ENCODE peak calls at places on chromosomes 7 and 10, in nine cellular contexts. X is ascending aorta, A is stomach, P is colonic mucosa, T is heart right ventricle, O is MM.1S, F is tibial nerve, Y is OCI-LY7, R is A549. Q is an unnamed sample.

GRCh38 chr10:12617205-12618175 is 268.1 kb downstream of the CAMK1D start:
- DNase-seq in X (no peak), A (no peak), P (peak; percentile 56), T (no peak), O (no peak), F (no peak), Y (no peak), R (no peak), Q (no peak)

GRCh38 chr7:4268040-4268965 is 413.8 kb upstream of the FOXK1 start:
- DNase-seq in X (peak; percentile 39), A (no peak), P (peak; percentile 9), T (no peak), O (no peak), F (no peak), Y (no peak), R (no peak), Q (no peak)

GRCh38 chr7:80699030-80699638 is 60.7 kb downstream of the CD36 start:
- DNase-seq in X (no peak), A (no peak), P (no peak), T (no peak), O (peak; percentile 55), F (no peak), Y (peak; percentile 41), R (peak; percentile 17), Q (no peak)

GRCh38 chr7:150668472-150668911 is 17.0 kb upstream of the GIMAP2 start:
- DNase-seq in X (no peak), A (no peak), P (no peak), T (no peak), O (peak; percentile 51), F (no peak), Y (no peak), R (no peak), Q (no peak)

GRCh38 chr10:35423505-35424306 is 87.4 kb downstream of the CCNY start:
- DNase-seq in X (no peak), A (no peak), P (no peak), T (no peak), O (no peak), F (no peak), Y (no peak), R (no peak), Q (no peak)

GRCh38 chr7:111172573-111172972 is 81.6 kb downstream of the LRRN3 start:
- DNase-seq in X (no peak), A (no peak), P (no peak), T (no peak), O (no peak), F (no peak), Y (no peak), R (no peak), Q (no peak)

GRCh38 chr10:17561131-17561530 is 56.0 kb downstream of the HACD1 start:
- DNase-seq in X (no peak), A (no peak), P (no peak), T (no peak), O (no peak), F (no peak), Y (no peak), R (no peak), Q (no peak)

GRCh38 chr10:116637830-116638229 is 17.1 kb downstream of the PNLIPRP2 start:
- DNase-seq in X (no peak), A (no peak), P (no peak), T (no peak), O (peak; percentile 44), F (no peak), Y (no peak), R (no peak), Q (no peak)

GRCh38 chr7:36045275-36045674 is 107.8 kb upstream of the EEPD1 start:
- DNase-seq in X (no peak), A (no peak), P (no peak), T (no peak), O (no peak), F (no peak), Y (no peak), R (no peak), Q (no peak)

GRCh38 chr7:42456267-42456666 is 219.3 kb upstream of the GLI3 start:
- DNase-seq in X (no peak), A (no peak), P (no peak), T (no peak), O (no peak), F (no peak), Y (no peak), R (no peak), Q (no peak)

GRCh38 chr10:70737250-70737649 is 47.9 kb downstream of the TBATA start:
- DNase-seq in X (no peak), A (no peak), P (no peak), T (no peak), O (no peak), F (no peak), Y (no peak), R (no peak), Q (peak; percentile 77)

GRCh38 chr10:49037187-49037586 is 78.1 kb downstream of the VSTM4 start:
- DNase-seq in X (no peak), A (no peak), P (no peak), T (no peak), O (no peak), F (no peak), Y (no peak), R (no peak), Q (no peak)

GRCh38 chr7:142885311-142886230 is at the start of gene TRPV6:
- DNase-seq in X (peak; percentile 60), A (peak; percentile 88), P (peak; percentile 35), T (no peak), O (no peak), F (no peak), Y (no peak), R (no peak), Q (no peak)

DNA sequence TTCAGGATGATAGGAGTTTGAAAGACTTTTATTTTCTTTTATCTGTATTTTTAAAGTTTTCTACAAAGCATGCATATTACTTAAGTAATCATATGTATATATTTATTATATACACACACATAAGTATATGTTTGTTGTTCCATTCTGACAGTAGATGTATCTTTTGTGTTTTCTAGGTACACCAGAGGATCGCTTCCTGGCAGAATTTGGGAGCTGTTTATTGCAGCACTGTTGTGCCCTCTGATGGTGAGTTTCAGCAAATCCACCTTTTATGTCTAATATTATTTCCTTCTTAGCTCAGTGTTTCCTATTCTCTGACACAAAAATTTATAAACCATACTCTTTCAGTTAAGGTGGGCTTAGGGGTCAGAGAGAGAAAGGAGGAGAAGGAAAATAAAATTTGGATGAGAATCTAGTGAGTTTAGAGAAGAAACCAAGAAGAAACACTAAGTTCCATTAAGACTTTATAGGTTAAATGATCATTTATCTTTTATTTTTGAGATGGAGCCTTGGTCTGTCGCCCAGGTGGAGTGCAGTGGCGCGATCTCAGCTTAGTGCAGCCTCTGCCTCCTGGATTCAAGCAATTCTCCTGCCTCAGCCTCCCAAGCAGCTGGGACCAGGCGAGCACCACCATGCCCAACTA is 59.2 kb upstream of the OIT3 start:
- DNase-seq in X (peak; percentile 66), A (peak; percentile 43), P (peak; percentile 45), T (no peak), O (peak; percentile 46), F (no peak), Y (peak; percentile 60), R (peak; percentile 29), Q (no peak)
- TF ChIP-seq CTCF in X (peak; percentile 70), A (peak; percentile 55), P (peak; percentile 45), T (peak; percentile 79), O (peak; percentile 42), F (peak; percentile 62), Y (peak; percentile 86), R (peak; percentile 91), Q (peak; percentile 68)

GRCh38 chr7:70592171-70592570 is 539.8 kb upstream of the GALNT17 start:
- DNase-seq in X (no peak), A (no peak), P (no peak), T (no peak), O (no peak), F (no peak), Y (no peak), R (no peak), Q (no peak)
- H3K4me1 ChIP-seq in X (no peaks in the 10 kb centered on the region), A (peaks cover 15% of the 10 kb centered on the region), P (peaks cover 3% of the 10 kb centered on the region), T (peaks cover 7% of the 10 kb centered on the region), O (no peaks in the 10 kb centered on the region), F (no peaks in the 10 kb centered on the region), Y (no peaks in the 10 kb centered on the region), R (no peaks in the 10 kb centered on the region), Q (peaks cover 3% of the 10 kb centered on the region)

GRCh38 chr7:143978585-143978984 is 21.5 kb upstream of the OR6B1 start:
- DNase-seq in X (no peak), A (no peak), P (no peak), T (no peak), O (no peak), F (no peak), Y (no peak), R (no peak), Q (no peak)

GRCh38 chr7:143973870-143974446 is 19.3 kb downstream of the OR2F1 start:
- DNase-seq in X (no peak), A (no peak), P (no peak), T (no peak), O (no peak), F (no peak), Y (no peak), R (no peak), Q (no peak)

GRCh38 chr7:143979359-143979758 is 20.8 kb upstream of the OR6B1 start:
- DNase-seq in X (no peak), A (no peak), P (no peak), T (no peak), O (no peak), F (no peak), Y (no peak), R (peak; percentile 12), Q (no peak)

GRCh38 chr7:143974457-143974856 is 19.8 kb downstream of the OR2F1 start:
- DNase-seq in X (no peak), A (no peak), P (peak; percentile 48), T (no peak), O (no peak), F (no peak), Y (no peak), R (peak; percentile 44), Q (no peak)

GRCh38 chr7:143975617-143976016 is 21.0 kb downstream of the OR2F1 start:
- DNase-seq in X (no peak), A (no peak), P (no peak), T (no peak), O (no peak), F (no peak), Y (no peak), R (peak; percentile 9), Q (no peak)
- TF ChIP-seq CTCF in X (no peak), A (no peak), P (no peak), T (no peak), O (no peak), F (no peak), Y (no peak), R (no peak), Q (no peak)

GRCh38 chr7:69620063-69620462 is 21.8 kb downstream of the AUTS2 start:
- DNase-seq in X (no peak), A (no peak), P (no peak), T (no peak), O (peak; percentile 13), F (no peak), Y (no peak), R (no peak), Q (no peak)

GRCh38 chr7:69624431-69624830 is 26.2 kb downstream of the AUTS2 start:
- DNase-seq in X (no peak), A (no peak), P (no peak), T (no peak), O (no peak), F (no peak), Y (peak; percentile 66), R (no peak), Q (no peak)

GRCh38 chr7:69620650-69621049 is 22.4 kb downstream of the AUTS2 start:
- DNase-seq in X (no peak), A (no peak), P (no peak), T (no peak), O (no peak), F (no peak), Y (no peak), R (no peak), Q (no peak)

GRCh38 chr7:69622960-69623359 is 24.7 kb downstream of the AUTS2 start:
- DNase-seq in X (no peak), A (no peak), P (no peak), T (no peak), O (no peak), F (no peak), Y (no peak), R (no peak), Q (no peak)

GRCh38 chr7:69622014-69622818 is 23.9 kb downstream of the AUTS2 start:
- DNase-seq in X (no peak), A (no peak), P (no peak), T (no peak), O (no peak), F (no peak), Y (no peak), R (no peak), Q (no peak)
- H3K4me1 ChIP-seq in X (no peaks in the 10 kb centered on the region), A (no peaks in the 10 kb centered on the region), P (no peaks in the 10 kb centered on the region), T (peaks cover 13% of the 10 kb centered on the region), O (no peaks in the 10 kb centered on the region), F (no peaks in the 10 kb centered on the region), Y (peaks cover 61% of the 10 kb centered on the region), R (peaks cover 7% of the 10 kb centered on the region), Q (no peaks in the 10 kb centered on the region)